ENCODE peak calls at places on chromosome X, in seven cellular contexts. H is H9, Q is mesenchymal stem cell, L is IMR-90, D is mesendoderm, I is neuronal stem cell, R is trophoblast cell. B is an unnamed sample.

GRCh38 chrX:34467437-34467836 is 189.6 kb downstream of the TMEM47 start:
- DNase-seq in H (no peak), Q (no peak), L (no peak), D (no peak), I (no peak), R (no peak), B (no peak)

GRCh38 chrX:7145454-7145853 is 2.1 kb upstream of the STS start:
- DNase-seq in H (no peak), Q (peak; percentile 18), L (peak; percentile 34), D (no peak), I (no peak), R (no peak), B (no peak)

GRCh38 chrX:50707955-50708694 is 105.9 kb downstream of the SHROOM4 start:
- DNase-seq in H (no peak), Q (no peak), L (no peak), D (no peak), I (no peak), R (no peak), B (no peak)

GRCh38 chrX:32155044-32155638 is 1056.2 kb downstream of the DMD start:
- DNase-seq in H (no peak), Q (no peak), L (no peak), D (no peak), I (peak; percentile 41), R (no peak), B (no peak)

GRCh38 chrX:16946971-16947562 is 609 bp downstream of the REPS2 start:
- DNase-seq in H (no peak), Q (no peak), L (no peak), D (no peak), I (no peak), R (no peak), B (no peak)

GRCh38 chrX:489805-490204 is 103.1 kb upstream of the PPP2R3B start:
- DNase-seq in H (no peak), Q (no peak), L (no peak), D (no peak), I (no peak), R (no peak), B (no peak)

GRCh38 chrX:110320588-110320987 is 2.7 kb upstream of the AMMECR1 start:
- DNase-seq in H (no peak), Q (no peak), L (no peak), D (no peak), I (no peak), R (no peak), B (no peak)

GRCh38 chrX:111447298-111447697 is 35.3 kb upstream of the DCX start:
- DNase-seq in H (peak; percentile 57), Q (peak; percentile 6), L (no peak), D (peak; percentile 42), I (peak; percentile 23), R (no peak), B (no peak)

GRCh38 chrX:94493405-94493804 is 819.4 kb downstream of the FAM133A start:
- DNase-seq in H (no peak), Q (no peak), L (no peak), D (no peak), I (no peak), R (no peak), B (no peak)

GRCh38 chrX:43876680-43877079 is 5.6 kb downstream of the MAOB start:
- DNase-seq in H (no peak), Q (no peak), L (no peak), D (no peak), I (no peak), R (no peak), B (no peak)

GRCh38 chrX:55715847-55716246 is 1.7 kb upstream of the RRAGB start:
- DNase-seq in H (peak; percentile 50), Q (no peak), L (no peak), D (peak; percentile 19), I (no peak), R (no peak), B (no peak)

GRCh38 chrX:19544693-19545305 is 29.5 kb upstream of the MAP3K15 start:
- DNase-seq in H (no peak), Q (peak; percentile 58), L (peak; percentile 70), D (peak; percentile 45), I (peak; percentile 27), R (peak; percentile 47), B (no peak)

GRCh38 chrX:42094208-42094607 is 170.9 kb upstream of the CASK start:
- DNase-seq in H (no peak), Q (peak; percentile 34), L (peak; percentile 7), D (no peak), I (no peak), R (no peak), B (no peak)
- H2BK5ac ChIP-seq in H (no peak overlapping the region), Q (no peak overlapping the region), L (peak overlapping the region; percentile 43), D (no peak overlapping the region), I (no peak overlapping the region), R (no peak overlapping the region), B (no peak overlapping the region)

GRCh38 chrX:153820601-153821000 is 9.7 kb downstream of the PDZD4 start:
- DNase-seq in H (no peak), Q (no peak), L (no peak), D (no peak), I (no peak), R (no peak), B (no peak)
- H3K4me1 ChIP-seq in H (peaks cover 2% of the 10 kb centered on the region), Q (peaks cover 8% of the 10 kb centered on the region), L (no peaks in the 10 kb centered on the region), D (no peaks in the 10 kb centered on the region), I (peaks cover 5% of the 10 kb centered on the region), R (peaks cover 7% of the 10 kb centered on the region), B (peaks cover 16% of the 10 kb centered on the region)

GRCh38 chrX:153926594-153926862 is 464 bp upstream of the ARHGAP4 start:
- DNase-seq in H (no peak), Q (no peak), L (no peak), D (peak; percentile 77), I (no peak), R (no peak), B (no peak)
- H3K4me2 ChIP-seq in H (peak overlapping the region; percentile 52), Q (peak overlapping the region; percentile 63), L (no peak overlapping the region), D (peak overlapping the region; percentile 36), I (peak overlapping the region; percentile 49), R (peak overlapping the region; percentile 53), B (peak overlapping the region; percentile 88)

DNA sequence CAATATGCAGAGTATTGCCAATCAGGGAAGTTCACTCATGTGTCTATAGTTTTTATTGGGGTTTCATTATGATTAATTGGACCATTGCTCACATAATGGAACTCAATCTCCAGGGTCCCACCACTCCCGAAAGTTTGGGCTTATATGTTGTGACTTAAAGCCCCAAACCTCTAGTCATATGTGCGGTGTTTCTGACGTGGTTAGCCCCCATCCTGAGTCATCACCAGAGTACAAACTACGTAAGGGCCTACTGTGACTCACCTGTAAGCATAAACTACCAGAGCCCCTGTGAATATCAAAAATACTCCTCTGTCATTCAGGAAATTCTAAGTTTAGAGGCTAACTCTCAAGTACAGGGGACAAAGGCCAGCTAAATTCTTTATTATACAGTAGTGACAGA is 5.4 kb downstream of the YIPF6 start:
- DNase-seq in H (no peak), Q (peak; percentile 72), L (peak; percentile 93), D (no peak), I (no peak), R (peak; percentile 60), B (no peak)
- H2BK5ac ChIP-seq in H (no peak overlapping the region), Q (no peak overlapping the region), L (peak overlapping the region; percentile 10), D (no peak overlapping the region), I (no peak overlapping the region), R (no peak overlapping the region), B (no peak overlapping the region)

DNA sequence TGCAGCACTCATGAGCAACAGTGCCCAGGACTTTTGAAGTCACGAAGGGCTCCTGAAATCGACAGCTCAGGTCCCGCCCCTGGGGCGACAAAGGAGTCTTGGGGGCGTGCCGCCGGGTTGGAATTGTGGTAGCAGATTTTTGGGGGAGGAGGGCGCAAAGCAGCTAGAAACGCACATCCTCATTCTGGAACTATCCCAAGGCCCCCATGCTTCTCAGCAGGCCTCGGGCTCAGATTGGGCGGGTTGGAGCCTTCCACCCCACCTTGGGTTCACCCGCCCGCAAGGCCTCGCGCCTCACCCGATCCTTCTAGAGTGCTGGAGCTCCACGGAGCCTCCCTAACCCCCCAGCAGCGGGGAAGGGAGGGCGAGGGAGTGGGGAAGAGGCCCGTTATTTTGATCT is 85.6 kb downstream of the HPRT1 start:
- DNase-seq in H (no peak), Q (no peak), L (no peak), D (peak; percentile 44), I (no peak), R (no peak), B (no peak)
- H3K4me1 ChIP-seq in H (peaks cover 9% of the 10 kb centered on the region), Q (peaks cover 14% of the 10 kb centered on the region), L (peaks cover 5% of the 10 kb centered on the region), D (no peaks in the 10 kb centered on the region), I (peaks cover 5% of the 10 kb centered on the region), R (peaks cover 6% of the 10 kb centered on the region), B (peaks cover 2% of the 10 kb centered on the region)

GRCh38 chrX:13074297-13075262 is 30.2 kb upstream of the FAM9C start:
- DNase-seq in H (no peak), Q (no peak), L (no peak), D (no peak), I (no peak), R (no peak), B (no peak)
- H3K4me2 ChIP-seq in H (no peak overlapping the region), Q (no peak overlapping the region), L (no peak overlapping the region), D (no peak overlapping the region), I (no peak overlapping the region), R (no peak overlapping the region), B (no peak overlapping the region)

B was measured in H1.